ENCODE peak calls at places on chromosomes 3 and 15, in eight cellular contexts. One of them, this sample, is unnamed.

GRCh38 chr15:36365963-36366362 is 213.5 kb upstream of the CDIN1 start:
- DNase-seq in LNCaP clone FGC: no peak
- DNase-seq in IMR-90: no peak
- DNase-seq in HCT116: no peak
- DNase-seq in uterus: no peak
- DNase-seq in fibroblast of lung: no peak
- DNase-seq in left lung: no peak
- DNase-seq in brain microvascular endothelial cell: no peak
- DNase-seq in this sample: no peak

GRCh38 chr3:104952587-104952986 is 414.1 kb upstream of the ALCAM start:
- DNase-seq in LNCaP clone FGC: peak
- DNase-seq in IMR-90: peak
- DNase-seq in HCT116: no peak
- DNase-seq in uterus: no peak
- DNase-seq in fibroblast of lung: peak
- DNase-seq in left lung: peak
- DNase-seq in brain microvascular endothelial cell: peak
- DNase-seq in this sample: peak

GRCh38 chr15:69160976-69161877 is 792 bp downstream of the GLCE start:
- DNase-seq in LNCaP clone FGC: no peak
- DNase-seq in IMR-90: peak
- DNase-seq in HCT116: peak
- DNase-seq in uterus: peak
- DNase-seq in fibroblast of lung: peak
- DNase-seq in left lung: peak
- DNase-seq in brain microvascular endothelial cell: no peak
- DNase-seq in this sample: peak

GRCh38 chr3:197854596-197855343 is 63.7 kb downstream of the LRCH3 start:
- DNase-seq in LNCaP clone FGC: no peak
- DNase-seq in IMR-90: peak
- DNase-seq in HCT116: peak
- DNase-seq in uterus: no peak
- DNase-seq in fibroblast of lung: peak
- DNase-seq in left lung: no peak
- DNase-seq in brain microvascular endothelial cell: peak
- DNase-seq in this sample: peak

GRCh38 chr3:130792241-130792640 is 45.6 kb upstream of the PIK3R4 start:
- DNase-seq in LNCaP clone FGC: peak
- DNase-seq in IMR-90: no peak
- DNase-seq in HCT116: no peak
- DNase-seq in uterus: no peak
- DNase-seq in fibroblast of lung: no peak
- DNase-seq in left lung: no peak
- DNase-seq in brain microvascular endothelial cell: no peak
- DNase-seq in this sample: no peak

GRCh38 chr3:148866261-148866660 is 1.2 kb downstream of the CPA3 start:
- DNase-seq in LNCaP clone FGC: no peak
- DNase-seq in IMR-90: peak
- DNase-seq in HCT116: no peak
- DNase-seq in uterus: no peak
- DNase-seq in fibroblast of lung: peak
- DNase-seq in left lung: no peak
- DNase-seq in brain microvascular endothelial cell: peak
- DNase-seq in this sample: peak

GRCh38 chr3:195559723-195560409 is 16.7 kb upstream of the PPP1R2 start:
- DNase-seq in LNCaP clone FGC: no peak
- DNase-seq in IMR-90: no peak
- DNase-seq in HCT116: peak
- DNase-seq in uterus: no peak
- DNase-seq in fibroblast of lung: no peak
- DNase-seq in left lung: no peak
- DNase-seq in brain microvascular endothelial cell: no peak
- DNase-seq in this sample: no peak

GRCh38 chr15:43099105-43099845 is 6.6 kb downstream of the UBR1 start:
- DNase-seq in LNCaP clone FGC: no peak
- DNase-seq in IMR-90: no peak
- DNase-seq in HCT116: no peak
- DNase-seq in uterus: no peak
- DNase-seq in fibroblast of lung: no peak
- DNase-seq in left lung: no peak
- DNase-seq in brain microvascular endothelial cell: no peak
- DNase-seq in this sample: no peak

GRCh38 chr3:42705039-42705767 is 2.6 kb upstream of the HHATL start:
- DNase-seq in LNCaP clone FGC: no peak
- DNase-seq in IMR-90: no peak
- DNase-seq in HCT116: no peak
- DNase-seq in uterus: no peak
- DNase-seq in fibroblast of lung: no peak
- DNase-seq in left lung: peak
- DNase-seq in brain microvascular endothelial cell: no peak
- DNase-seq in this sample: no peak

GRCh38 chr3:120450261-120450913 is 405 bp downstream of the FSTL1 start:
- DNase-seq in LNCaP clone FGC: no peak
- DNase-seq in IMR-90: no peak
- DNase-seq in HCT116: no peak
- DNase-seq in uterus: peak
- DNase-seq in fibroblast of lung: no peak
- DNase-seq in left lung: no peak
- DNase-seq in brain microvascular endothelial cell: no peak
- DNase-seq in this sample: peak

GRCh38 chr3:46500631-46501377 is 3.0 kb downstream of the RTP3 start:
- DNase-seq in LNCaP clone FGC: no peak
- DNase-seq in IMR-90: peak
- DNase-seq in HCT116: no peak
- DNase-seq in uterus: no peak
- DNase-seq in fibroblast of lung: peak
- DNase-seq in left lung: no peak
- DNase-seq in brain microvascular endothelial cell: peak
- DNase-seq in this sample: peak

GRCh38 chr3:129573493-129573892 is 30.5 kb downstream of the H1-8 start:
- DNase-seq in LNCaP clone FGC: no peak
- DNase-seq in IMR-90: no peak
- DNase-seq in HCT116: no peak
- DNase-seq in uterus: no peak
- DNase-seq in fibroblast of lung: no peak
- DNase-seq in left lung: no peak
- DNase-seq in brain microvascular endothelial cell: no peak
- DNase-seq in this sample: no peak

GRCh38 chr3:172129868-172130751 is 90.7 kb downstream of the FNDC3B start:
- DNase-seq in LNCaP clone FGC: no peak
- DNase-seq in IMR-90: peak
- DNase-seq in HCT116: peak
- DNase-seq in uterus: peak
- DNase-seq in fibroblast of lung: peak
- DNase-seq in left lung: peak
- DNase-seq in brain microvascular endothelial cell: peak
- DNase-seq in this sample: peak

GRCh38 chr15:48896775-48897143 is 18.8 kb downstream of the EID1 start:
- DNase-seq in LNCaP clone FGC: no peak
- DNase-seq in IMR-90: no peak
- DNase-seq in HCT116: no peak
- DNase-seq in uterus: no peak
- DNase-seq in fibroblast of lung: no peak
- DNase-seq in left lung: no peak
- DNase-seq in brain microvascular endothelial cell: no peak
- DNase-seq in this sample: no peak
- H3K4me3 ChIP-seq in LNCaP clone FGC: no peak
- H3K4me3 ChIP-seq in IMR-90: no peak
- H3K4me3 ChIP-seq in HCT116: no peak
- H3K4me3 ChIP-seq in uterus: peak
- H3K4me3 ChIP-seq in fibroblast of lung: no peak
- H3K4me3 ChIP-seq in left lung: no peak
- H3K4me3 ChIP-seq in brain microvascular endothelial cell: peak
- H3K4me3 ChIP-seq in this sample: peak

GRCh38 chr3:58013099-58013498 is 4.9 kb downstream of the FLNB start:
- DNase-seq in LNCaP clone FGC: no peak
- DNase-seq in IMR-90: no peak
- DNase-seq in HCT116: no peak
- DNase-seq in uterus: no peak
- DNase-seq in fibroblast of lung: no peak
- DNase-seq in left lung: no peak
- DNase-seq in brain microvascular endothelial cell: no peak
- DNase-seq in this sample: no peak

GRCh38 chr3:58012302-58012701 is 4.1 kb downstream of the FLNB start:
- DNase-seq in LNCaP clone FGC: no peak
- DNase-seq in IMR-90: no peak
- DNase-seq in HCT116: no peak
- DNase-seq in uterus: no peak
- DNase-seq in fibroblast of lung: no peak
- DNase-seq in left lung: no peak
- DNase-seq in brain microvascular endothelial cell: no peak
- DNase-seq in this sample: no peak

GRCh38 chr3:58011580-58011979 is 3.4 kb downstream of the FLNB start:
- DNase-seq in LNCaP clone FGC: no peak
- DNase-seq in IMR-90: no peak
- DNase-seq in HCT116: no peak
- DNase-seq in uterus: no peak
- DNase-seq in fibroblast of lung: no peak
- DNase-seq in left lung: no peak
- DNase-seq in brain microvascular endothelial cell: no peak
- DNase-seq in this sample: no peak

GRCh38 chr3:58015524-58015915 is 7.3 kb downstream of the FLNB start:
- DNase-seq in LNCaP clone FGC: no peak
- DNase-seq in IMR-90: no peak
- DNase-seq in HCT116: no peak
- DNase-seq in uterus: no peak
- DNase-seq in fibroblast of lung: no peak
- DNase-seq in left lung: no peak
- DNase-seq in brain microvascular endothelial cell: no peak
- DNase-seq in this sample: no peak

DNA sequence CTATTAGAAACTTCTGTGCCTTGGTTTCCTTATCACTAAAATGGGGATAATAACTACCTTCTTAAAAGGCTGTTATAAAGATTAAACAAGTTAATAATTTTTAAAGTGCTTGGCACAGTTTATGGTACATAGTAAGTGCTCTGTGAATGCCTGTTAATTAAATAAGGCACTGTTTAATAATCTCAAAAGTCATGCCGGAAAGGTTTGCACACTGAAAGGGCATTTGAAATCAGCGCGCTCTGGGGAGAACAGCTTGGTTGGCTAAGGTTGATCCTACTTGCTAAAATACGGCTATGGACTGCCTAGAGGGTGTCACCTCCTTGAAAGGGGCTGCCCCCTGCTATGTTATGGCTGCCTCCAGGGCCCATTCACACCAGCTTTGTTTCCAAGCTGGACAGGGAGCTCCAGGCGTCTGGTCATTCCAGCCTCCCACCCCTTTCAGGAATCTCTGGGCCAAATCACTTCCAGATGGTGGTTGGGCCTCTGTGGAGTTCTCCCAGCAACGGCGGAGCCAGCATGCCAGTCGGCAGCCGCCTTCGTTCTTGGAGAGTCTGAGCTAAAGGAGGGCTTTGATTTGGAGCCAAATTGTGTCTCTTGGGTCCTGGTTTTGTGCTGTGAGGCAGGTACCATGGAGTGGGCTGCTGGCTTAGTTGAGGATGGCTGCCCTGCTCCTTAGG is 5.9 kb downstream of the FLNB start:
- DNase-seq in LNCaP clone FGC: no peak
- DNase-seq in IMR-90: peak
- DNase-seq in HCT116: no peak
- DNase-seq in uterus: peak
- DNase-seq in fibroblast of lung: peak
- DNase-seq in left lung: peak
- DNase-seq in brain microvascular endothelial cell: peak
- DNase-seq in this sample: peak
- TF ChIP-seq CTCF in LNCaP clone FGC: no peak
- TF ChIP-seq CTCF in IMR-90: no peak
- TF ChIP-seq CTCF in HCT116: no peak
- TF ChIP-seq CTCF in uterus: no peak
- TF ChIP-seq CTCF in fibroblast of lung: no peak
- TF ChIP-seq CTCF in left lung: no peak
- TF ChIP-seq CTCF in brain microvascular endothelial cell: no peak
- TF ChIP-seq CTCF in this sample: no peak

DNA sequence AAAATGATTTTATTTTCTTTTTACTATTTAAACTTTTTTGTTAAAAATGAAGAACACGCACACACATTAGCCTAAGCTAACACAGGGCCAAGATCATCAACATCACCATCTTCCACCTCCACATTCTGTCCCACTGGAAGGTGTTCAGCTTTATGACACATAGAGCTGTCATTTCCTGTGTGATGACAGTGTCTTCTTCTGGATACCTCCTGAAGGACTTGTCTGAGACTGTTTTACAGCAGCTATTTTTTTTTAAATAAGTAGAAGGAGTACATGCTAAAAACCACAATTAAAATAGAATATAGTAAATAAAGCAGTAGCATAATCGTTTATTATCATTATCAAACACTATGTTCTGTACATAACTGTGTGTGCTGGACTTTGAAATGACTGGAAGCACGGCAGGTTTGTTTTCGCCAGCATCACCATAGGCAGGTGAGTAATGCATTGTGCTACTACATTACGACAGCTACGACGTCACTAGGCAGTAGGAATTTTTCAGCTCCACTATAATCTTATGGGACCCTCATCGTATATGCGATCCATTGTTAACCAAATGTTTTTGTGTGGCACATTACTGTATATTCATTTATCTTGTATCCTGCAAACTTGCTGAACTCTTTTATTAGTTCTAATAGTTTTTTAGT is 72.8 kb downstream of the KLF15 start:
- DNase-seq in LNCaP clone FGC: no peak
- DNase-seq in IMR-90: peak
- DNase-seq in HCT116: peak
- DNase-seq in uterus: no peak
- DNase-seq in fibroblast of lung: peak
- DNase-seq in left lung: no peak
- DNase-seq in brain microvascular endothelial cell: no peak
- DNase-seq in this sample: no peak
- H3K4me3 ChIP-seq in LNCaP clone FGC: no peak
- H3K4me3 ChIP-seq in IMR-90: no peak
- H3K4me3 ChIP-seq in HCT116: peak
- H3K4me3 ChIP-seq in uterus: no peak
- H3K4me3 ChIP-seq in fibroblast of lung: no peak
- H3K4me3 ChIP-seq in left lung: no peak
- H3K4me3 ChIP-seq in brain microvascular endothelial cell: no peak
- H3K4me3 ChIP-seq in this sample: no peak

GRCh38 chr3:94256888-94257813 is 194.3 kb downstream of the NSUN3 start:
- DNase-seq in LNCaP clone FGC: no peak
- DNase-seq in IMR-90: no peak
- DNase-seq in HCT116: no peak
- DNase-seq in uterus: no peak
- DNase-seq in fibroblast of lung: no peak
- DNase-seq in left lung: no peak
- DNase-seq in brain microvascular endothelial cell: no peak
- DNase-seq in this sample: no peak

GRCh38 chr3:94259291-94259690 is 196.4 kb downstream of the NSUN3 start:
- DNase-seq in LNCaP clone FGC: no peak
- DNase-seq in IMR-90: no peak
- DNase-seq in HCT116: no peak
- DNase-seq in uterus: no peak
- DNase-seq in fibroblast of lung: no peak
- DNase-seq in left lung: no peak
- DNase-seq in brain microvascular endothelial cell: no peak
- DNase-seq in this sample: no peak

DNA sequence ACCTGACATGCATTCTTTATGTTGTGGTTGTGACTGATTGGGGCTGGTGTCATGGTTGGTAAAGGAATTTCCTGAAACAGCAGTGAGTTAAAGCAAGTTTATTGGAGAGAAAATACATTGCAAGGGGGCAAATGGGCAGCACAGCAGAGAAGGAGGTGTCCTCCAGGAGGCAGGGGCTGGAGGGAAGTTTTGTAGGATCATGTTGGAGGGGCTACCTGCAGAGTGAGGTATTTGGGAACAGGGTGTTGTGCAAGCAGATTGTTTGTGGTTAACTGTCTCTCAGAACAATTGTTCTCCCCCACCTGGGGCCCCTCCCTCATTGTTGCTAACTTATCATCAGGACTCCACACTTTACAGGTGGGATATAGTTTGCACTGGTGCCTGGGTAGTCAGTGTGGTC is 196.0 kb downstream of the NSUN3 start:
- DNase-seq in LNCaP clone FGC: no peak
- DNase-seq in IMR-90: no peak
- DNase-seq in HCT116: no peak
- DNase-seq in uterus: no peak
- DNase-seq in fibroblast of lung: peak
- DNase-seq in left lung: no peak
- DNase-seq in brain microvascular endothelial cell: no peak
- DNase-seq in this sample: no peak
- TF ChIP-seq CTCF in LNCaP clone FGC: no peak
- TF ChIP-seq CTCF in IMR-90: no peak
- TF ChIP-seq CTCF in HCT116: no peak
- TF ChIP-seq CTCF in uterus: no peak
- TF ChIP-seq CTCF in fibroblast of lung: no peak
- TF ChIP-seq CTCF in left lung: no peak
- TF ChIP-seq CTCF in brain microvascular endothelial cell: no peak
- TF ChIP-seq CTCF in this sample: no peak